ENCODE peak calls at places on chromosomes 13 and 19, in four cellular contexts. K, J, U and W are unnamed samples.

GRCh38 chr19:39735688-39736087 is 2.1 kb downstream of the CLC start:
- DNase-seq in K (no peak), J (no peak), U (no peak), W (no peak)

GRCh38 chr13:41691276-41691675 is 233.9 kb downstream of the RGCC start:
- DNase-seq in K (no peak), J (no peak), U (peak), W (no peak)

GRCh38 chr13:23473236-23473635 is 39.7 kb upstream of the SACS start:
- DNase-seq in K (no peak), J (no peak), U (no peak), W (no peak)

GRCh38 chr19:30385174-30385573 is 13.0 kb downstream of the ZNF536 start:
- DNase-seq in K (no peak), J (no peak), U (no peak), W (no peak)

GRCh38 chr19:11798391-11799296 is at the start of gene ZNF491:
- DNase-seq in K (peak), J (peak), U (peak), W (peak)

GRCh38 chr19:5580116-5580515 is 12.4 kb upstream of the TINCR start:
- DNase-seq in K (peak), J (no peak), U (no peak), W (no peak)

GRCh38 chr13:49110122-49110831 is 109.9 kb upstream of the MLNR start:
- DNase-seq in K (peak), J (peak), U (peak), W (peak)

GRCh38 chr13:110173247-110173818 is 133.6 kb downstream of the COL4A1 start:
- DNase-seq in K (no peak), J (no peak), U (no peak), W (no peak)

GRCh38 chr13:30125422-30126073 is 181.8 kb downstream of the KATNAL1 start:
- DNase-seq in K (no peak), J (peak), U (peak), W (peak)

GRCh38 chr19:10895920-10896319 is 24.6 kb downstream of the CARM1 start:
- DNase-seq in K (no peak), J (no peak), U (no peak), W (no peak)

GRCh38 chr19:7701654-7702457 is at the start of gene FCER2:
- DNase-seq in K (no peak), J (no peak), U (no peak), W (no peak)

GRCh38 chr13:82330499-82330898 is 1551.8 kb downstream of the SLITRK1 start:
- DNase-seq in K (peak), J (peak), U (no peak), W (peak)